ENCODE peak calls at places on chromosomes 12 and 14, in five cellular contexts. D is AG04449; H is activated naive CD4-positive, alpha-beta T cell treated with Interleukin-2 at 50 U/mL for 16 hours; J is psoas muscle; X is astrocyte of the spinal cord. B is an unnamed sample.

GRCh38 chr14:50453869-50454268 is 57.2 kb upstream of the CDKL1 start:
- DNase-seq in J (no peak), X (no peak), D (no peak), H (no peak), B (no peak)

GRCh38 chr12:109581334-109581691 is 7.7 kb downstream of the MVK start:
- DNase-seq in H (no peak), D (no peak), X (no peak), J (no peak), B (no peak)

GRCh38 chr14:23185046-23185445 is 1.6 kb upstream of the SLC7A8 start:
- DNase-seq in H (no peak), X (peak), J (no peak), D (no peak), B (peak)

GRCh38 chr12:3323002-3323685 is 167.9 kb upstream of the PRMT8 start:
- DNase-seq in J (no peak), H (no peak), D (no peak), X (no peak), B (no peak)

GRCh38 chr14:55426881-55427280 is 13.5 kb downstream of the TBPL2 start:
- DNase-seq in H (no peak), D (no peak), X (no peak), J (no peak), B (no peak)

GRCh38 chr12:468671-469389 is 9.1 kb downstream of the B4GALNT3 start:
- DNase-seq in H (no peak), J (no peak), X (no peak), D (no peak), B (no peak)

GRCh38 chr14:50031534-50032313 is 84.6 kb downstream of the VCPKMT start:
- DNase-seq in J (no peak), X (peak), H (no peak), D (no peak), B (no peak)

GRCh38 chr14:73825551-73826188 is 26.0 kb upstream of the PTGR2 start:
- DNase-seq in X (peak), D (no peak), H (peak), J (peak), B (no peak)

GRCh38 chr12:101604132-101604531 is 9.4 kb downstream of the MYBPC1 start:
- DNase-seq in J (no peak), H (no peak), X (no peak), D (no peak), B (no peak)

GRCh38 chr14:30972882-30973582 is 52.4 kb upstream of the AP4S1 start:
- DNase-seq in X (no peak), D (no peak), H (no peak), J (no peak), B (no peak)

GRCh38 chr12:95118138-95118787 is 44.8 kb upstream of the NR2C1 start:
- DNase-seq in H (no peak), J (no peak), X (peak), D (no peak), B (no peak)

GRCh38 chr14:51622376-51622775 is 29.3 kb upstream of the FRMD6 start:
- DNase-seq in X (no peak), H (no peak), J (no peak), D (no peak), B (no peak)

GRCh38 chr14:54715244-54715643 is 148.3 kb downstream of the SAMD4A start:
- DNase-seq in J (no peak), X (no peak), D (no peak), H (no peak), B (no peak)

GRCh38 chr12:127926004-127926403 is 341.0 kb upstream of the TMEM132C start:
- DNase-seq in H (no peak), D (no peak), J (no peak), X (peak), B (no peak)

GRCh38 chr14:32938719-32939253 is at the start of gene NPAS3:
- DNase-seq in X (no peak), D (no peak), H (no peak), J (peak), B (no peak)

GRCh38 chr14:98634043-98634820 is 637.8 kb downstream of the BCL11B start:
- DNase-seq in D (no peak), X (no peak), H (no peak), J (no peak), B (no peak)

GRCh38 chr14:94049625-94050023 is 23.5 kb downstream of the OTUB2 start:
- DNase-seq in D (no peak), J (no peak), X (no peak), H (no peak), B (no peak)

GRCh38 chr14:104091061-104091926 is 5.8 kb downstream of the ASPG start:
- DNase-seq in H (no peak), J (no peak), X (no peak), D (no peak), B (no peak)

GRCh38 chr14:99589031-99589441 is 15.0 kb downstream of the CCDC85C start:
- DNase-seq in H (no peak), J (no peak), D (no peak), X (no peak), B (no peak)

GRCh38 chr12:93664573-93665138 is 12.5 kb upstream of the CRADD start:
- DNase-seq in J (no peak), H (no peak), D (no peak), X (peak), B (no peak)

GRCh38 chr12:93526786-93527428 is 45.6 kb upstream of the SOCS2 start:
- DNase-seq in H (no peak), J (no peak), X (peak), D (peak), B (no peak)

GRCh38 chr12:128727999-128728398 is 95.8 kb downstream of the SLC15A4 start:
- DNase-seq in X (no peak), H (no peak), J (no peak), D (no peak), B (no peak)

GRCh38 chr14:92984082-92984788 is 61.3 kb downstream of the CHGA start:
- DNase-seq in J (no peak), D (no peak), H (no peak), X (no peak), B (no peak)

GRCh38 chr14:36664322-36665193 is 2.9 kb downstream of the PAX9 start:
- DNase-seq in X (no peak), J (no peak), H (no peak), D (no peak), B (no peak)

GRCh38 chr12:57235012-57235727 is 5.7 kb downstream of the SHMT2 start:
- DNase-seq in J (peak), H (no peak), X (peak), D (no peak), B (peak)

GRCh38 chr14:38044710-38045109 is 163.0 kb upstream of the SSTR1 start:
- DNase-seq in D (no peak), H (no peak), X (no peak), J (no peak), B (no peak)

GRCh38 chr12:106149096-106149784 is 10.5 kb upstream of the NUAK1 start:
- DNase-seq in D (no peak), X (peak), J (no peak), H (no peak), B (no peak)

B was measured in brain pericyte.